ENCODE peak calls at places on chromosomes 16 and 17, in seven cellular contexts. D is ovary, T is A549, E is lower leg skin, X is tibial nerve, G is GM12891, J is GM12878. O is an unnamed sample.

GRCh38 chr16:12435730-12436129 is 368.0 kb downstream of the CPPED1 start:
- DNase-seq in D (no peak), T (no peak), E (no peak), X (no peak), G (no peak), J (no peak), O (no peak)

GRCh38 chr16:53754938-53755910 is 51.3 kb downstream of the FTO start:
- DNase-seq in D (peak), T (peak), E (no peak), X (no peak), G (no peak), J (no peak), O (no peak)

GRCh38 chr17:17051791-17052461 is 9.7 kb downstream of the MPRIP start:
- DNase-seq in D (peak), T (no peak), E (peak), X (no peak), G (no peak), J (no peak), O (no peak)

GRCh38 chr16:11398136-11398535 is 52.9 kb downstream of the RMI2 start:
- DNase-seq in D (no peak), T (no peak), E (no peak), X (no peak), G (peak), J (no peak), O (no peak)

GRCh38 chr16:82681592-82681991 is 54.8 kb downstream of the CDH13 start:
- DNase-seq in D (no peak), T (no peak), E (no peak), X (no peak), G (no peak), J (no peak), O (no peak)

GRCh38 chr17:66570353-66571195 is 264.3 kb upstream of the CACNG5 start:
- DNase-seq in D (no peak), T (no peak), E (no peak), X (no peak), G (no peak), J (no peak), O (no peak)

GRCh38 chr17:75614006-75614405 is 19.2 kb upstream of the SMIM5 start:
- DNase-seq in D (no peak), T (peak), E (no peak), X (no peak), G (no peak), J (no peak), O (no peak)

GRCh38 chr16:29831490-29831889 is 11.2 kb downstream of the MVP start:
- DNase-seq in D (no peak), T (no peak), E (no peak), X (no peak), G (no peak), J (no peak), O (no peak)

GRCh38 chr17:39011907-39012468 is 44.8 kb upstream of the FBXO47 start:
- DNase-seq in D (no peak), T (no peak), E (peak), X (no peak), G (no peak), J (no peak), O (no peak)

DNA sequence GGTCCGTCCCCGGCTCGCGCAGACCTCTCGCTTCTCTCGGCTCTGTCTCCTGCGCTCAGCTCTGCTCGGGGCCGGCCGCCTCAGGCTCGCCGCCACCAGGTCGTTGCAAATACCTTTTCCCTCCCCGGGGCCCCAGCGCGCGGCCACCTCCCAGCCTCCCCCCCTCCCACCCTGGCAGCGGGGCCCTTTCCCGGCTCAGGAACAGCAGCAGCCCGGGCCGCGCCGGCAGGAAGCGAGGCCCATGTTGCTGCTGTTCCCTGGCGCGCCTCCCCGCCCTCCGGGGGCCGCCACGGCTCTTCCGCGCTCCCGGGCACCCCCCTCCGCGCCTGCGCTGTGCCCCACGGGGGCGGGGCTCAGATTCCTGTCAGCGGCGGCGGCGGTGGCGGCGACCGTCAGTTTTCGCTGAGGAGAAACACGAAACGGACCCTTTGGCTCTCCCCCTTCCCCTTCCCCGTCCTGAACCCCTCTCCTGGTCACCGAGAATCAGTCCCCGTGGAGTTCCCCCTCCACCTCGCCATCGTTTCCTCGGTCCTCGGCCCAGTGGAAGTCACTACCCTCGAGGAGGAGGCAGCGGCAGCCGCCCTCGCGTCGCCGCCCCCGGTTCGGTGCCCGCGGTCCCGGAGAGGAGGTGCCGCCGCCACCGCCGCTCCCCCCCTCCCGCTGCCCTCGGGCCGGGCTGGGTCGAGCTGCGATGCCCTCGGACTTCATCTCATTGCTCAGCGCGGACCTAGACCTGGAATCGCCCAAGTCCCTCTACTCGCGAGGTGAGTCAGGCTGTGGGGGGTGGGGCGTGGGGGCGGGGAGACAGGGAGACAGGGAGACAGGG is at the start of gene NFAT5:
- DNase-seq in D (peak), T (peak), E (peak), X (peak), G (peak), J (no peak), O (peak)
- TF ChIP-seq POLR2A in D (peak), T (peak), E (no peak), X (peak), G (peak), J (peak), O (peak)

GRCh38 chr16:77759821-77760220 is 28.5 kb upstream of the VAT1L start:
- DNase-seq in D (no peak), T (no peak), E (no peak), X (no peak), G (no peak), J (no peak), O (no peak)
- TF ChIP-seq POLR2A in D (no peak), T (no peak), E (no peak), X (no peak), G (no peak), J (no peak), O (no peak)

GRCh38 chr17:76958974-76959373 is 90.8 kb downstream of the MGAT5B start:
- DNase-seq in D (no peak), T (no peak), E (no peak), X (no peak), G (no peak), J (no peak), O (no peak)
- TF ChIP-seq POLR2A in D (no peak), T (no peak), E (no peak), X (no peak), G (no peak), J (no peak), O (no peak)

GRCh38 chr17:74024871-74025531 is 178.5 kb upstream of the RPL38 start:
- DNase-seq in D (no peak), T (no peak), E (no peak), X (no peak), G (no peak), J (no peak), O (peak)

GRCh38 chr17:74031314-74032080 is 172.0 kb upstream of the RPL38 start:
- DNase-seq in D (no peak), T (no peak), E (no peak), X (no peak), G (no peak), J (no peak), O (no peak)

GRCh38 chr17:74032222-74032621 is 171.3 kb upstream of the RPL38 start:
- DNase-seq in D (no peak), T (no peak), E (no peak), X (no peak), G (no peak), J (no peak), O (no peak)

GRCh38 chr17:74028717-74029116 is 174.8 kb upstream of the RPL38 start:
- DNase-seq in D (no peak), T (no peak), E (no peak), X (no peak), G (no peak), J (no peak), O (no peak)

DNA sequence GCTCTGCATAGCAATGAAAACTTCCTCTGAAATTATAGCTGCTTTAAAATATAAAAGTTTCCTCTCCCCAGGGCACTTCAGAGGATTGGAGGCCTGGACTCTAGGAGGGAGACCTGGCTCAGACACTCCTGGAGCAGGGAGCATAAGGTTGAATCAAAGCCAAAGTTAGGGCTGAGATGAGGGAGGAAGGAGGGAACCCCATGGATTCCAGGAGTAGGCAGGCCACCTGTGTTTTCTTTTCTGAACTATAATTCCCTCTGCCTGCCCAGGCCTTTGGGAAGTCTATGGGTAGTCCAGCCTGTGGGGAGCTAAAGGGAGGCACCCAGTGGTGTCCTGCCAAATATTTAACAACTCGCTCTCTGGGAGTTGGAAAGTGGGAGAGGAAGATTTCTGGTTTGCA is 175.9 kb upstream of the RPL38 start:
- DNase-seq in D (no peak), T (no peak), E (no peak), X (no peak), G (no peak), J (no peak), O (no peak)
- TF ChIP-seq POLR2A in D (no peak), T (no peak), E (no peak), X (no peak), G (no peak), J (no peak), O (no peak)

GRCh38 chr16:1532081-1532760 is 1.2 kb upstream of the TMEM204 start:
- DNase-seq in D (peak), T (no peak), E (peak), X (peak), G (no peak), J (no peak), O (no peak)
- TF ChIP-seq POLR2A in D (no peak), T (no peak), E (no peak), X (no peak), G (no peak), J (no peak), O (no peak)

GRCh38 chr17:60600490-60601431 is 768 bp downstream of the PPM1D start:
- DNase-seq in D (peak), T (peak), E (peak), X (peak), G (peak), J (peak), O (peak)
- TF ChIP-seq POLR2A in D (peak), T (no peak), E (no peak), X (peak), G (no peak), J (no peak), O (no peak)

DNA sequence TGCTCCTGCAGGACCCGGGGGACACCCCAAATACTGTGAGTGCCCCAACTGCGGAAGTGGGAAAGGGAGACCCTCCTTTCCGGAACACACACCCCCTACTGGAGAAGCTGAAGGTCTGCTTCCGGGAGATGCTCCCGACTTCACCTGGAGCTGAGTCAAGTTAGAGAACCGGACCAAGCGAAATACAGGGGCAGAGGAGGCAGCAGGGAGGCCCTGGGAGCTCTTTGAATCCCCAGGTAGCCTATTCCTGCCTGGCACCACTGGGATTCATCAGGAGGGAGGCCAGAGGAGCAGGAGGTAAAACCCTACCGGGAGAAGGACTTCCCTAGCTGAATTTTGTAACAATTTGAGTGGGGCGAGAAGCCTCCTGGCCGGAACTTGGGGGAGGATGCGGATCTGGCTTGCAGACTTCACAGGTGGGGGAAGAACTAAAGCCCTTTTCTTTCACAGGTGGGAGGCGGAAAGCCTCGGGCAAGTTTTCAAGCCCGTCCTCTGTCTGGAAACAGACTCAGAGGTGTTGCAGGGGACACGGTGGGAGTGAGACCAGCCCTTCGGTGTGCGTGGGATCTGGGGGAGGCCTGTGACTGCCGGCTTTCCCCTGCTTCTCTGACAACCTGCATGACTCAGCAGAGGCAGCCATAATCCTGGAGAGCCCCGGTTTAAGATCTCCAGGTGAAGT is 22.4 kb upstream of the TEKT1 start:
- DNase-seq in D (no peak), T (peak), E (no peak), X (no peak), G (peak), J (no peak), O (no peak)
- TF ChIP-seq POLR2A in D (no peak), T (no peak), E (no peak), X (no peak), G (no peak), J (no peak), O (no peak)

GRCh38 chr16:85611455-85612190 is 1.5 kb upstream of the GSE1 start:
- DNase-seq in D (peak), T (peak), E (peak), X (peak), G (no peak), J (no peak), O (peak)
- TF ChIP-seq POLR2A in D (no peak), T (peak), E (no peak), X (peak), G (no peak), J (peak), O (peak)

O was measured in erythroblast.